ENCODE peak calls at places on chromosomes 7 and 10, in five cellular contexts. C, B, O, V and Z are unnamed samples.

GRCh38 chr7:42237891-42238531 is 1.0 kb upstream of the GLI3 start:
- DNase-seq in C (no peak), B (peak; percentile 68), O (peak; percentile 48), V (peak; percentile 83), Z (no peak)

GRCh38 chr10:106537866-106538265 is 626.6 kb downstream of the SORCS1 start:
- DNase-seq in O (no peak), V (no peak), C (no peak), B (no peak), Z (no peak)

GRCh38 chr7:97064972-97065587 is 40.4 kb upstream of the DLX5 start:
- DNase-seq in V (peak; percentile 58), O (peak; percentile 37), C (no peak), B (no peak), Z (no peak)

GRCh38 chr7:4836206-4836661 is 25.6 kb downstream of the PAPOLB start:
- DNase-seq in V (no peak), C (no peak), B (no peak), O (no peak), Z (no peak)

GRCh38 chr7:77989981-77990566 is 191.5 kb downstream of the PHTF2 start:
- DNase-seq in B (no peak), C (no peak), V (peak; percentile 3), O (peak; percentile 72), Z (peak; percentile 49)

GRCh38 chr10:92001995-92002394 is 78.4 kb downstream of the BTAF1 start:
- DNase-seq in B (no peak), V (no peak), O (no peak), C (no peak), Z (no peak)

GRCh38 chr10:125156196-125156595 is 4.2 kb downstream of the CTBP2 start:
- DNase-seq in V (peak; percentile 56), C (no peak), B (no peak), O (no peak), Z (no peak)

GRCh38 chr7:142759433-142759832 is 10.2 kb downstream of the PRSS1 start:
- DNase-seq in B (no peak), O (no peak), C (no peak), V (no peak), Z (no peak)

GRCh38 chr7:44076101-44076895 is 6.0 kb downstream of the POLM start:
- DNase-seq in O (no peak), C (no peak), V (no peak), B (no peak), Z (peak; percentile 43)

GRCh38 chr10:129467346-129468119 is 492 bp downstream of the MGMT start:
- DNase-seq in V (peak; percentile 23), C (no peak), B (no peak), O (peak; percentile 35), Z (no peak)

GRCh38 chr7:150988230-150989226 is 2.3 kb upstream of the NOS3 start:
- DNase-seq in B (peak; percentile 82), V (peak; percentile 47), O (peak; percentile 56), C (peak; percentile 70), Z (no peak)

GRCh38 chr7:1087952-1088920 is at the start of gene GPER1:
- DNase-seq in O (peak; percentile 86), C (no peak), B (peak; percentile 53), V (peak; percentile 20), Z (no peak)

GRCh38 chr7:99267530-99268360 is 4.9 kb upstream of the MYH16 start:
- DNase-seq in B (no peak), C (no peak), O (no peak), V (peak; percentile 96), Z (no peak)